ENCODE peak calls at places on chromosome 4, in five cellular contexts. O is stimulated activated naive B cell treated with anti-CD40 and anti-IgM and Interleukin-4, amounts not matched to agents 10 μg/mL and 1 μg/mL and 100 μg/mL, for 72 hours; W is retinal pigment epithelial cell; M is AG08396; E is GF-D8. K is an unnamed sample.

GRCh38 chr4:37522996-37523395 is 163.2 kb downstream of the RELL1 start:
- DNase-seq in O (no peak), W (no peak), M (no peak), E (no peak), K (no peak)

GRCh38 chr4:88286897-88287296 is 2.5 kb upstream of the PPM1K start:
- DNase-seq in O (no peak), W (peak), M (no peak), E (no peak), K (no peak)

GRCh38 chr4:74632634-74633033 is 161.7 kb downstream of the BTC start:
- DNase-seq in O (no peak), W (peak), M (peak), E (peak), K (no peak)

GRCh38 chr4:88008133-88008621 is 742 bp downstream of the PKD2 start:
- DNase-seq in O (no peak), W (no peak), M (peak), E (no peak), K (no peak)

GRCh38 chr4:95877636-95878035 is 37.7 kb downstream of the PDHA2 start:
- DNase-seq in O (no peak), W (no peak), M (no peak), E (no peak), K (no peak)

GRCh38 chr4:155629183-155629825 is 37.3 kb upstream of the GUCY1A1 start:
- DNase-seq in O (no peak), W (peak), M (no peak), E (no peak), K (no peak)

GRCh38 chr4:2057382-2058065 is 1.6 kb upstream of the NAT8L start:
- DNase-seq in O (no peak), W (no peak), M (no peak), E (no peak), K (no peak)

GRCh38 chr4:184146951-184147350 is 70.7 kb downstream of the ENPP6 start:
- DNase-seq in O (no peak), W (no peak), M (no peak), E (no peak), K (no peak)

GRCh38 chr4:25180524-25181131 is 20.4 kb upstream of the SEPSECS start:
- DNase-seq in O (no peak), W (no peak), M (peak), E (peak), K (no peak)

GRCh38 chr4:45869199-45869598 is 254.7 kb downstream of the GABRG1 start:
- DNase-seq in O (no peak), W (no peak), M (no peak), E (no peak), K (no peak)

GRCh38 chr4:26787461-26788340 is 72.9 kb upstream of the STIM2 start:
- DNase-seq in O (peak), W (peak), M (no peak), E (peak), K (no peak)

GRCh38 chr4:175431635-175432034 is 380.4 kb downstream of the GPM6A start:
- DNase-seq in O (no peak), W (no peak), M (no peak), E (no peak), K (no peak)

GRCh38 chr4:145130788-145131398 is 32.8 kb downstream of the ABCE1 start:
- DNase-seq in O (no peak), W (peak), M (peak), E (peak), K (no peak)

GRCh38 chr4:141142423-141142822 is 9.2 kb upstream of the RNF150 start:
- DNase-seq in O (no peak), W (no peak), M (no peak), E (peak), K (no peak)

GRCh38 chr4:52824603-52825310 is 37.4 kb upstream of the RASL11B start:
- DNase-seq in O (no peak), W (peak), M (peak), E (no peak), K (no peak)

GRCh38 chr4:4456351-4456750 is 69.4 kb downstream of the NSG1 start:
- DNase-seq in O (no peak), W (no peak), M (no peak), E (no peak), K (no peak)

GRCh38 chr4:152957437-152958185 is 21.5 kb downstream of the FHDC1 start:
- DNase-seq in O (no peak), W (no peak), M (no peak), E (no peak), K (no peak)

GRCh38 chr4:8306511-8307021 is 37.0 kb downstream of the HTRA3 start:
- DNase-seq in O (no peak), W (no peak), M (no peak), E (no peak), K (no peak)

GRCh38 chr4:27616166-27616565 is 755.5 kb downstream of the STIM2 start:
- DNase-seq in O (no peak), W (no peak), M (no peak), E (no peak), K (no peak)

GRCh38 chr4:86554641-86555040 is 39.5 kb upstream of the PTPN13 start:
- DNase-seq in O (no peak), W (no peak), M (no peak), E (peak), K (no peak)

K was measured in NCI-H774.